ENCODE peak calls at places on chromosomes 13 and 19, in ten cellular contexts. O is dermis blood vessel endothelial cell; I is GM23338; D is AG09309; M is effector CD4-positive, alpha-beta T cell; Q is lower leg skin; X is naive thymus-derived CD4-positive, alpha-beta T cell; B is brain microvascular endothelial cell; T is activated CD4-positive, alpha-beta T cell treated with anti-CD3 and anti-CD28 coated beads, Interleukin-2, amount 10 ng/mL, durations not matched to agents 7 days and 5 days; R is NCI-H2171. J is an unnamed sample.

GRCh38 chr19:58196911-58197616 is 14.2 kb downstream of the ZNF274 start:
- DNase-seq in O (peak; percentile 33), I (peak; percentile 12), D (no peak), M (no peak), Q (no peak), X (no peak), B (no peak), T (no peak), R (no peak), J (peak; percentile 24)

GRCh38 chr13:31380728-31381127 is 181.0 kb downstream of the B3GLCT start:
- DNase-seq in O (peak; percentile 26), I (peak; percentile 21), D (no peak), M (no peak), Q (no peak), X (no peak), B (no peak), T (no peak), R (no peak), J (no peak)

GRCh38 chr19:10797078-10797477 is 38.9 kb downstream of the TMED1 start:
- DNase-seq in O (no peak), I (no peak), D (no peak), M (peak; percentile 47), Q (no peak), X (no peak), B (no peak), T (no peak), R (no peak), J (no peak)

GRCh38 chr13:59399513-59399912 is 764.2 kb downstream of the DIAPH3 start:
- DNase-seq in O (no peak), I (no peak), D (no peak), M (no peak), Q (no peak), X (no peak), B (no peak), T (no peak), R (no peak), J (no peak)

GRCh38 chr13:34462843-34463242 is 479.2 kb upstream of the NBEA start:
- DNase-seq in O (peak; percentile 43), I (no peak), D (peak; percentile 17), M (no peak), Q (no peak), X (no peak), B (peak; percentile 72), T (no peak), R (no peak), J (peak; percentile 82)

GRCh38 chr13:33797622-33798021 is 20.3 kb upstream of the RFC3 start:
- DNase-seq in O (no peak), I (no peak), D (peak; percentile 3), M (no peak), Q (no peak), X (no peak), B (no peak), T (no peak), R (no peak), J (peak; percentile 45)

GRCh38 chr13:20499986-20500385 is 25.7 kb downstream of the CRYL1 start:
- DNase-seq in O (no peak), I (no peak), D (no peak), M (no peak), Q (no peak), X (no peak), B (no peak), T (no peak), R (no peak), J (peak; percentile 48)

GRCh38 chr13:99434258-99434788 is 66.9 kb upstream of the TM9SF2 start:
- DNase-seq in O (peak; percentile 13), I (peak; percentile 73), D (no peak), M (peak; percentile 83), Q (no peak), X (peak; percentile 89), B (no peak), T (peak; percentile 70), R (no peak), J (no peak)

GRCh38 chr13:30864352-30865130 is 41.5 kb upstream of the MEDAG start:
- DNase-seq in O (peak; percentile 72), I (peak; percentile 30), D (peak; percentile 83), M (no peak), Q (no peak), X (no peak), B (peak; percentile 96), T (no peak), R (no peak), J (peak; percentile 89)

GRCh38 chr13:35157143-35157755 is 215.2 kb downstream of the NBEA start:
- DNase-seq in O (peak; percentile 78), I (peak; percentile 71), D (no peak), M (no peak), Q (peak; percentile 31), X (no peak), B (peak; percentile 52), T (peak; percentile 51), R (peak; percentile 10), J (peak; percentile 64)

GRCh38 chr19:30587869-30588268 is 215.7 kb downstream of the ZNF536 start:
- DNase-seq in O (no peak), I (no peak), D (no peak), M (no peak), Q (no peak), X (no peak), B (no peak), T (no peak), R (peak; percentile 31), J (no peak)

GRCh38 chr13:80603351-80603750 is 262.4 kb upstream of the SPRY2 start:
- DNase-seq in O (no peak), I (no peak), D (no peak), M (no peak), Q (no peak), X (no peak), B (no peak), T (no peak), R (no peak), J (no peak)

GRCh38 chr19:5593245-5593962 is 25.7 kb upstream of the TINCR start:
- DNase-seq in O (no peak), I (no peak), D (no peak), M (no peak), Q (no peak), X (no peak), B (no peak), T (no peak), R (no peak), J (no peak)

GRCh38 chr13:45402641-45403040 is 15.5 kb downstream of the SLC25A30 start:
- DNase-seq in O (no peak), I (no peak), D (no peak), M (no peak), Q (no peak), X (no peak), B (no peak), T (no peak), R (no peak), J (no peak)

GRCh38 chr13:35164324-35164932 is 222.4 kb downstream of the NBEA start:
- DNase-seq in O (peak; percentile 55), I (peak; percentile 76), D (no peak), M (no peak), Q (no peak), X (peak; percentile 13), B (no peak), T (no peak), R (peak; percentile 3), J (peak; percentile 61)

GRCh38 chr19:50717891-50718254 is 1.7 kb downstream of the SHANK1 start:
- DNase-seq in O (no peak), I (peak; percentile 81), D (no peak), M (no peak), Q (no peak), X (no peak), B (no peak), T (no peak), R (no peak), J (no peak)

GRCh38 chr19:12840091-12841079 is 2.1 kb downstream of the MAST1 start:
- DNase-seq in O (peak; percentile 60), I (peak; percentile 98), D (no peak), M (no peak), Q (peak; percentile 46), X (no peak), B (peak; percentile 84), T (peak; percentile 51), R (peak; percentile 83), J (peak; percentile 86)

GRCh38 chr13:99354371-99354951 is 47.3 kb upstream of the GPR183 start:
- DNase-seq in O (no peak), I (no peak), D (no peak), M (no peak), Q (peak; percentile 43), X (no peak), B (no peak), T (peak; percentile 36), R (no peak), J (peak; percentile 5)

GRCh38 chr19:6564393-6564792 is 26.6 kb downstream of the CD70 start:
- DNase-seq in O (peak; percentile 53), I (peak; percentile 44), D (no peak), M (no peak), Q (no peak), X (no peak), B (no peak), T (peak; percentile 47), R (no peak), J (peak; percentile 46)

GRCh38 chr13:29969286-29969685 is 118.9 kb upstream of the UBL3 start:
- DNase-seq in O (no peak), I (no peak), D (peak; percentile 85), M (no peak), Q (no peak), X (no peak), B (no peak), T (no peak), R (no peak), J (peak; percentile 93)

GRCh38 chr13:23505007-23505406 is 65.2 kb upstream of the TNFRSF19 start:
- DNase-seq in O (no peak), I (no peak), D (no peak), M (no peak), Q (no peak), X (no peak), B (peak; percentile 65), T (no peak), R (no peak), J (peak; percentile 72)

GRCh38 chr19:13055213-13056051 is 47.2 kb downstream of the LYL1 start:
- DNase-seq in O (peak; percentile 44), I (peak; percentile 68), D (peak; percentile 87), M (no peak), Q (peak; percentile 63), X (no peak), B (peak; percentile 70), T (no peak), R (no peak), J (peak; percentile 93)

GRCh38 chr19:7515471-7516226 is at the start of gene ZNF358:
- DNase-seq in O (peak; percentile 76), I (peak; percentile 93), D (no peak), M (no peak), Q (peak; percentile 42), X (no peak), B (peak; percentile 31), T (peak; percentile 33), R (peak; percentile 65), J (peak; percentile 85)

GRCh38 chr13:74907788-74908187 is 574.2 kb downstream of the TBC1D4 start:
- DNase-seq in O (peak; percentile 83), I (no peak), D (no peak), M (no peak), Q (no peak), X (no peak), B (no peak), T (no peak), R (no peak), J (no peak)

GRCh38 chr19:38793671-38794070 is 4.7 kb downstream of the LGALS7B start:
- DNase-seq in O (no peak), I (no peak), D (no peak), M (no peak), Q (no peak), X (no peak), B (no peak), T (no peak), R (no peak), J (no peak)

GRCh38 chr19:18062043-18062442 is 24.7 kb downstream of the IL12RB1 start:
- DNase-seq in O (no peak), I (peak; percentile 71), D (no peak), M (no peak), Q (no peak), X (no peak), B (no peak), T (no peak), R (peak; percentile 30), J (no peak)

GRCh38 chr13:68304287-68304893 is 1074.3 kb upstream of the PCDH9 start:
- DNase-seq in O (peak; percentile 17), I (peak; percentile 54), D (no peak), M (no peak), Q (no peak), X (no peak), B (no peak), T (no peak), R (no peak), J (peak; percentile 1)

GRCh38 chr19:38557205-38557799 is 60.5 kb downstream of the MAP4K1 start:
- DNase-seq in O (no peak), I (no peak), D (no peak), M (no peak), Q (no peak), X (no peak), B (no peak), T (peak; percentile 23), R (no peak), J (no peak)

J was measured in GM23248.